ENCODE peak calls at places on chromosome 14, in ten cellular contexts. V, S, L, D, O, C, M, J, F and G are unnamed samples.

GRCh38 chr14:23316300-23316699 is 5.0 kb upstream of the PABPN1 start:
- DNase-seq in V (no peak), S (no peak), L (no peak), D (no peak), O (no peak), C (no peak), M (no peak), J (no peak), F (no peak), G (no peak)

GRCh38 chr14:35678403-35679028 is 130.6 kb downstream of the RALGAPA1 start:
- DNase-seq in V (peak), S (no peak), L (no peak), D (no peak), O (no peak), C (no peak), M (no peak), J (no peak), F (no peak), G (no peak)

GRCh38 chr14:88834883-88835431 is 10.5 kb downstream of the TTC8 start:
- DNase-seq in V (no peak), S (no peak), L (no peak), D (no peak), O (no peak), C (no peak), M (peak), J (peak), F (peak), G (no peak)

GRCh38 chr14:99524091-99524661 is 43.0 kb downstream of the CCNK start:
- DNase-seq in V (no peak), S (no peak), L (no peak), D (no peak), O (no peak), C (no peak), M (no peak), J (no peak), F (no peak), G (no peak)

GRCh38 chr14:88612981-88613380 is 50.1 kb downstream of the ZC3H14 start:
- DNase-seq in V (no peak), S (no peak), L (no peak), D (no peak), O (no peak), C (no peak), M (no peak), J (no peak), F (no peak), G (no peak)

GRCh38 chr14:73818821-73819220 is 32.8 kb upstream of the PTGR2 start:
- DNase-seq in V (no peak), S (no peak), L (no peak), D (no peak), O (no peak), C (no peak), M (no peak), J (no peak), F (no peak), G (no peak)

GRCh38 chr14:81234268-81234667 is 13.5 kb upstream of the GTF2A1 start:
- DNase-seq in V (no peak), S (no peak), L (no peak), D (no peak), O (no peak), C (no peak), M (peak), J (no peak), F (no peak), G (no peak)

GRCh38 chr14:74217672-74218448 is 21.4 kb upstream of the VSX2 start:
- DNase-seq in V (peak), S (peak), L (peak), D (peak), O (peak), C (peak), M (peak), J (no peak), F (peak), G (no peak)

GRCh38 chr14:64438181-64438839 is 27.0 kb upstream of the AKAP5 start:
- DNase-seq in V (peak), S (no peak), L (no peak), D (no peak), O (no peak), C (no peak), M (peak), J (peak), F (peak), G (no peak)

GRCh38 chr14:67738740-67739504 is 37.2 kb downstream of the RDH12 start:
- DNase-seq in V (peak), S (no peak), L (no peak), D (peak), O (no peak), C (no peak), M (peak), J (peak), F (peak), G (peak)

GRCh38 chr14:38255408-38255672 is 553 bp downstream of the CLEC14A start:
- DNase-seq in V (peak), S (no peak), L (no peak), D (no peak), O (no peak), C (no peak), M (no peak), J (no peak), F (no peak), G (no peak)

GRCh38 chr14:22432348-22432976 is 156.6 kb downstream of the DAD1 start:
- DNase-seq in V (peak), S (no peak), L (no peak), D (peak), O (peak), C (no peak), M (peak), J (peak), F (peak), G (no peak)

GRCh38 chr14:29584992-29585391 is 342.7 kb downstream of the PRKD1 start:
- DNase-seq in V (peak), S (no peak), L (peak), D (peak), O (no peak), C (peak), M (peak), J (peak), F (peak), G (peak)

GRCh38 chr14:88765130-88765529 is 27.6 kb downstream of the EML5 start:
- DNase-seq in V (no peak), S (no peak), L (no peak), D (no peak), O (no peak), C (no peak), M (no peak), J (no peak), F (peak), G (no peak)

GRCh38 chr14:22824711-22825359 is 4.9 kb upstream of the MRPL52 start:
- DNase-seq in V (peak), S (no peak), L (no peak), D (no peak), O (no peak), C (no peak), M (peak), J (peak), F (peak), G (no peak)

GRCh38 chr14:91154851-91155625 is 41.2 kb downstream of the DGLUCY start:
- DNase-seq in V (peak), S (no peak), L (no peak), D (no peak), O (no peak), C (peak), M (peak), J (no peak), F (peak), G (no peak)